ENCODE peak calls at places on chromosomes 7 and 10, in four cellular contexts. Z is spleen; X is fibroblast of lung; E is CD4-positive, alpha-beta T cell. C is an unnamed sample.

GRCh38 chr7:139153832-139154231 is 44.3 kb upstream of the ZC3HAV1 start:
- DNase-seq in E (no peak), X (peak), Z (no peak), C (no peak)

GRCh38 chr7:20647908-20648776 is 32.7 kb downstream of the ABCB5 start:
- DNase-seq in Z (no peak), E (no peak), X (peak), C (peak)

GRCh38 chr10:34124522-34125035 is 690.5 kb downstream of the PARD3 start:
- DNase-seq in E (no peak), X (no peak), Z (no peak), C (no peak)

GRCh38 chr7:44658979-44659378 is 52.6 kb downstream of the OGDH start:
- DNase-seq in E (no peak), X (no peak), Z (no peak), C (no peak)

GRCh38 chr7:72114129-72114528 is 298.0 kb downstream of the CALN1 start:
- DNase-seq in X (no peak), E (no peak), Z (no peak), C (no peak)

GRCh38 chr10:71431945-71432905 is 35.5 kb downstream of the CDH23 start:
- DNase-seq in X (no peak), Z (peak), E (no peak), C (no peak)

GRCh38 chr10:104297697-104298660 is 29.0 kb downstream of the GSTO2 start:
- DNase-seq in Z (no peak), E (peak), X (peak), C (peak)

GRCh38 chr10:50310560-50311174 is 59.4 kb upstream of the ASAH2 start:
- DNase-seq in X (no peak), Z (no peak), E (no peak), C (peak)

GRCh38 chr10:113479346-113480080 is 73.3 kb upstream of the HABP2 start:
- DNase-seq in X (no peak), E (no peak), Z (no peak), C (no peak)

GRCh38 chr10:4391683-4392082 is 434.3 kb upstream of the AKR1E2 start:
- DNase-seq in X (no peak), E (no peak), Z (no peak), C (peak)

GRCh38 chr7:132275384-132275783 is 300.9 kb downstream of the PLXNA4 start:
- DNase-seq in Z (no peak), X (no peak), E (no peak), C (no peak)

GRCh38 chr10:104630731-104631130 is 10.4 kb upstream of the SORCS3 start:
- DNase-seq in X (no peak), Z (peak), E (no peak), C (no peak)

GRCh38 chr10:106011189-106011744 is 1153.2 kb downstream of the SORCS1 start:
- DNase-seq in E (no peak), X (no peak), Z (no peak), C (no peak)

GRCh38 chr7:54622696-54623309 is 80.6 kb downstream of the VSTM2A start:
- DNase-seq in X (no peak), E (no peak), Z (no peak), C (no peak)

GRCh38 chr7:5143935-5144903 is 45.8 kb upstream of the WIPI2 start:
- DNase-seq in X (no peak), Z (peak), E (peak), C (no peak)

GRCh38 chr7:34190299-34190698 is 285.0 kb downstream of the BMPER start:
- DNase-seq in Z (no peak), X (no peak), E (no peak), C (no peak)

GRCh38 chr7:140607441-140607989 is 33.1 kb downstream of the DENND2A start:
- DNase-seq in E (no peak), Z (peak), X (peak), C (no peak)

GRCh38 chr7:116142850-116143249 is 67.5 kb upstream of the TES start:
- DNase-seq in E (no peak), X (no peak), Z (no peak), C (no peak)

GRCh38 chr10:89540550-89540949 is 5.2 kb upstream of the SLC16A12 start:
- DNase-seq in E (no peak), Z (no peak), X (peak), C (no peak)

GRCh38 chr7:15397921-15398560 is 163.8 kb downstream of the AGMO start:
- DNase-seq in X (no peak), E (no peak), Z (no peak), C (no peak)

GRCh38 chr10:49165940-49166803 is 22.0 kb downstream of the TMEM273 start:
- DNase-seq in X (no peak), E (no peak), Z (no peak), C (no peak)

GRCh38 chr7:3404490-3404889 is 103.4 kb downstream of the SDK1 start:
- DNase-seq in Z (no peak), X (peak), E (no peak), C (no peak)

GRCh38 chr10:29628912-29629526 is 5.8 kb downstream of the SVIL start:
- DNase-seq in Z (no peak), E (no peak), X (no peak), C (no peak)

GRCh38 chr10:13276749-13277394 is 23.0 kb downstream of the PHYH start:
- DNase-seq in Z (no peak), X (peak), E (no peak), C (no peak)

GRCh38 chr7:128341733-128342132 is 2.0 kb downstream of the RBM28 start:
- DNase-seq in E (no peak), Z (no peak), X (no peak), C (no peak)

GRCh38 chr10:94129393-94130130 is 135.8 kb downstream of the PLCE1 start:
- DNase-seq in E (no peak), X (peak), Z (no peak), C (no peak)

GRCh38 chr7:108347616-108348015 is 108.6 kb downstream of the NRCAM start:
- DNase-seq in Z (no peak), X (peak), E (no peak), C (peak)

GRCh38 chr7:73613954-73614735 is 10.2 kb downstream of the MLXIPL start:
- DNase-seq in X (no peak), Z (no peak), E (no peak), C (no peak)

GRCh38 chr7:85065306-85065705 is 121.5 kb downstream of the SEMA3D start:
- DNase-seq in Z (no peak), E (no peak), X (peak), C (no peak)

GRCh38 chr7:140640727-140641531 is at the start of gene DENND2A:
- DNase-seq in X (peak), Z (peak), E (no peak), C (peak)

GRCh38 chr10:69650589-69651261 is 20.7 kb downstream of the FAM241B start:
- DNase-seq in E (no peak), Z (peak), X (no peak), C (no peak)

GRCh38 chr7:84547326-84547725 is 352.7 kb upstream of the SEMA3A start:
- DNase-seq in Z (no peak), E (no peak), X (no peak), C (no peak)

DNA sequence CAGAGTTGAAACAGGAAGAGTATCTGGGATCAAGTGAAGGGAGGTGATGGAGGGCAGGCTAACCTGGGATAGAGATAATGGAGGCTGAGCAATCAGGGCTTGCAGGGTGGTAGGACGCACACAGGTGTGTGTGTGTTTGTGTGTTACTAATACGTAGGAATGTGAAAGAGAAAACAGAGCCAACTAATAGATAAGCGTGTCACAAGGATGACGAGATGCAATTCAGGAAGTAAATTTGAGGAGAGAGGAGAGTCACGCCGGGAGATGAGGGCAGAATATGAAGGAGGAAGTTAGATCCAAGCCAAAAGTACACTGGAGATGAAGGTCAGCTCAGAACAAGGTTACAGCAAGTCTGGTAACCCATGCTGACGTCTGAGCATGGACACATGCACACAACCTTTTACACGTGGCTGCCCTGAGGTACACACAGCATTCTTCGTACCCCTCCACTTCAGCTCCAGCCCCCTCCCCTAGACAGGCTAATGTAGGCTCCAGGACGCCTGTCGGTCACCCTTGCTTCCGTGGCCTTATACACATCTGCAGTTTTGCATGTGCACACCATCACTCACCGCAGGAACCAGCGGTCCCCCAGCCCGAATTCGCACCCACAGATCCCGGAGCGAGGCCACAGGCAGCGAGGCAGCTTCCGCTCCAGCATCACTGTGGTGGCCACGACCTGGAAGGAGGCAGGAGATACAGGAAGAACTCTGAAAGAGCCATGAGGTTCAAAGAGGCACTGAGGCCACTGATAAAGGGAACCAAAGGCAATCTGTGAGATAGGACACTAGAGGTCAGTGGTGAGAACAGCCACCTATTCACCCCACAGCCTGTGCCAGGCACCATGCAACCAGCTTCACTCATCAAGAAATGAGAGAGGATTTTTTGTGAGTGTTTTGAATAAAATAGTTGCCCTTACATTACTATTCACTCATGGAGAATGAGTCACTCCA is 23.7 kb upstream of the TRPV6 start:
- DNase-seq in E (no peak), Z (no peak), X (no peak), C (peak)
- TF ChIP-seq CTCF in E (no peak), Z (no peak), X (no peak), C (no peak)

DNA sequence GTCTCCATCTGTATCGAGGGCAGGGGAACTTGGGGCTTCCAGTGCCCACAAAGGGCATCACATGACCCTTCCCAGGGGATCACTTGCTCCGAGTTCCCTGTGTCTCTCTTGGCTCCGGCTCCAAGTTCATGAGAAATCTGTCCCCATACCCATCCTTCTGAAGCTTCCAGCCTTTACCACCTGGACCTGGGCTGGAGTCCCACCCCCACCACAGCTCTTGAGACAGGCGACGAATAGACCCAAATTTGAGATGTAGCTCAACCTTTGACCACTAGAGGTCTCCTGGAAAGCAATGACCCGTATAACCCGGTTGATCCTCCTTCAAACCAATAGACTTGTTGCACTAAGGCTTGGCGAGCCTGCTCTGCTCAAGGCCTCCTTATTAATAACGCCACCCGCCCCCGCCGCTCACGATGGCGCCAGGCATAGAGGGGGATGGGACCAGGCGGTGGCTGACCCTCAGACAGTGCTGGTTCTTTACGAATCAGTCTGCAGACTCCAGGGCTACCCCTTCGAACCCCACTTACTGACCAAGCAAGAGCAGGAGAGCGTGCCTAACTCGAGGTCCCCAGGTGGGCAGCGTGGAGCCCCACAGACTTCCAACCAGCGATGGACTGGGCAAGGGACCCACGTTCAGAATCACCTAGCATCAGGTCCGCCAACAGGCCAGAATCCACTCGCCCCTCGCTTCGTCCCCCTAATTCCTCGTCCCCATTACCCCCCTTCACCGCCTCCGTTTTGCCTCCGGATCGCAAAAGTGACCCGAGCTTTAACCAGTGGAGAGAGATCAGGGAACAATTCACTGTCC is 4.4 kb upstream of the ARID5B start:
- DNase-seq in E (peak), Z (peak), X (peak), C (peak)
- TF ChIP-seq CTCF in E (peak), Z (peak), X (peak), C (peak)

GRCh38 chr7:46279290-46279689 is 358.2 kb upstream of the IGFBP3 start:
- DNase-seq in Z (no peak), E (no peak), X (no peak), C (no peak)
- TF ChIP-seq CTCF in Z (no peak), E (no peak), X (no peak), C (no peak)

GRCh38 chr7:39088730-39089129 is 111.0 kb downstream of the POU6F2 start:
- DNase-seq in X (no peak), E (no peak), Z (no peak), C (no peak)
- TF ChIP-seq CTCF in X (no peak), E (no peak), Z (no peak), C (no peak)

DNA sequence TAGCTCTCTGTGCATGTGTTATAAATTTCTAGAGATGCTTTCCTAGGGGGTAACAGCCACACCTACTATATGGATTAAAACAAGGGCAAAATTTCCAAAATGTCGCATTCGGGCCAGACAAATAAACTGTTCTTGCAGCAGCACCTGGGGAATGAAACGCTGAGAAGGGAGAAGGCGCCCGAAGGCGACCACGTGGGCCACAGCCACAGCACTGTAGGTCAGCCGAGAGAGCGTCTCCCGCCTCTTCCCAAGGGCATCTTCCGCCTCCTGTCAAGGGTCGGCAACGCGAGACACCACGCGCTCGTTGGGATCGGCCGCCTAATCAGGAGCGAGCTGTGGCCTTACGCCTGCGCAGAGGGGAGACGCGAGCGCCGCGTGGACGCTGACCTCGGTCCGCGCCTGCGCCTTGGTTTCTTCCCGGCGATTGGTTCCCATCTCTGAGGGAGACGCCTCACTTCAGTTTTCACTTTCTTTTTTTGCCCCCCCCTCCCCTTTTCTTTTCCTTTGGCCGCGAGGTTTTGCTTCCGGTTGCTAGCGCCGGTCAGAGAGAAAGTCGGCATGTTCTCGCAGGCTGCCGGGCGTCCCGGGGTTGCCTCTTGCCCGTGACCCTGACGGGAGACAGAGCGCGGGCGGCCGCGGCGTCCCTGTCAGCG is at the start of gene TASOR2:
- DNase-seq in Z (peak), X (peak), E (peak), C (peak)
- TF ChIP-seq CTCF in Z (no peak), X (no peak), E (no peak), C (no peak)

DNA sequence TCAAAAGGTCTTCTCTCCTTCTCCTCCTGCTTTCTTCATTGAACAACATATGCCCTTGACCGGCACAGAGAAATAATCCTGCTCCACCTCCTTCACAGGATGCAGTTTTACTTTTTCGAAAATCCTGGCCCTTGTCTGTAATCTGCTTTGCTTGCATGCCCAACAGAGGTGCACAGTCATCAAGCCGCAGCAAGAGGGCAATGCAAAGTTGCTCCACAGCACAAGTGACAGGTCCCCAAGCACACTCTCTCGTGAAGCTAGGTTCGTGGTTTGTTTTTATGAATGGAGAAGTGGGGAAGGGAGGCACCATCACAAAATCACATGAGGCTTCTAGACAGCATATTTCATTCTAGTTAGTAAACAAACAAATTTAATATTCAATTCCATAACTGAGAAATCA is 178.9 kb downstream of the TPK1 start:
- DNase-seq in E (no peak), X (no peak), Z (no peak), C (no peak)
- TF ChIP-seq CTCF in E (no peak), X (no peak), Z (no peak), C (no peak)

C was measured in endothelial cell.